ENCODE peak calls at places on chromosomes 2 and 18, in seven cellular contexts. One of them, this sample, is unnamed.

GRCh38 chr2:96534131-96534530 is 2.4 kb upstream of the ARID5A start:
- DNase-seq in lower lobe of right lung: no peak
- DNase-seq in AG09309: no peak
- DNase-seq in endothelial cell: no peak
- DNase-seq in fibroblast of mammary gland: no peak
- DNase-seq in mammary epithelial cell: no peak
- DNase-seq in CD4-positive, alpha-beta T cell: no peak
- DNase-seq in this sample: no peak

GRCh38 chr2:204645018-204645775 is 99.9 kb downstream of the PARD3B start:
- DNase-seq in lower lobe of right lung: no peak
- DNase-seq in AG09309: no peak
- DNase-seq in endothelial cell: no peak
- DNase-seq in fibroblast of mammary gland: peak; percentile 22
- DNase-seq in mammary epithelial cell: peak; percentile 11
- DNase-seq in CD4-positive, alpha-beta T cell: no peak
- DNase-seq in this sample: no peak

GRCh38 chr2:224971214-224971613 is 71.1 kb downstream of the DOCK10 start:
- DNase-seq in lower lobe of right lung: peak; percentile 76
- DNase-seq in AG09309: no peak
- DNase-seq in endothelial cell: no peak
- DNase-seq in fibroblast of mammary gland: no peak
- DNase-seq in mammary epithelial cell: peak; percentile 40
- DNase-seq in CD4-positive, alpha-beta T cell: no peak
- DNase-seq in this sample: no peak

GRCh38 chr2:60710707-60711106 is 45.4 kb upstream of the PAPOLG start:
- DNase-seq in lower lobe of right lung: no peak
- DNase-seq in AG09309: no peak
- DNase-seq in endothelial cell: peak; percentile 6
- DNase-seq in fibroblast of mammary gland: peak; percentile 14
- DNase-seq in mammary epithelial cell: no peak
- DNase-seq in CD4-positive, alpha-beta T cell: no peak
- DNase-seq in this sample: no peak

GRCh38 chr2:109481196-109481555 is 132.6 kb downstream of the SEPTIN10 start:
- DNase-seq in lower lobe of right lung: peak; percentile 56
- DNase-seq in AG09309: no peak
- DNase-seq in endothelial cell: no peak
- DNase-seq in fibroblast of mammary gland: no peak
- DNase-seq in mammary epithelial cell: no peak
- DNase-seq in CD4-positive, alpha-beta T cell: no peak
- DNase-seq in this sample: no peak

GRCh38 chr18:10020176-10020575 is 106.4 kb downstream of the VAPA start:
- DNase-seq in lower lobe of right lung: no peak
- DNase-seq in AG09309: no peak
- DNase-seq in endothelial cell: no peak
- DNase-seq in fibroblast of mammary gland: no peak
- DNase-seq in mammary epithelial cell: no peak
- DNase-seq in CD4-positive, alpha-beta T cell: no peak
- DNase-seq in this sample: no peak

GRCh38 chr2:211103989-211104388 is 547.6 kb downstream of the CPS1 start:
- DNase-seq in lower lobe of right lung: no peak
- DNase-seq in AG09309: no peak
- DNase-seq in endothelial cell: no peak
- DNase-seq in fibroblast of mammary gland: peak; percentile 7
- DNase-seq in mammary epithelial cell: peak; percentile 6
- DNase-seq in CD4-positive, alpha-beta T cell: no peak
- DNase-seq in this sample: no peak

GRCh38 chr2:9837451-9837850 is 5.8 kb upstream of the TAF1B start:
- DNase-seq in lower lobe of right lung: no peak
- DNase-seq in AG09309: no peak
- DNase-seq in endothelial cell: no peak
- DNase-seq in fibroblast of mammary gland: no peak
- DNase-seq in mammary epithelial cell: no peak
- DNase-seq in CD4-positive, alpha-beta T cell: no peak
- DNase-seq in this sample: no peak

GRCh38 chr2:55144922-55145820 is 86.9 kb downstream of the CLHC1 start:
- DNase-seq in lower lobe of right lung: no peak
- DNase-seq in AG09309: no peak
- DNase-seq in endothelial cell: no peak
- DNase-seq in fibroblast of mammary gland: no peak
- DNase-seq in mammary epithelial cell: no peak
- DNase-seq in CD4-positive, alpha-beta T cell: no peak
- DNase-seq in this sample: no peak

GRCh38 chr18:49250819-49251388 is 209.5 kb downstream of the DYM start:
- DNase-seq in lower lobe of right lung: no peak
- DNase-seq in AG09309: no peak
- DNase-seq in endothelial cell: no peak
- DNase-seq in fibroblast of mammary gland: peak; percentile 49
- DNase-seq in mammary epithelial cell: no peak
- DNase-seq in CD4-positive, alpha-beta T cell: no peak
- DNase-seq in this sample: no peak
- TF ChIP-seq CTCF in lower lobe of right lung: peak; percentile 27
- TF ChIP-seq CTCF in AG09309: peak; percentile 64
- TF ChIP-seq CTCF in endothelial cell: no peak
- TF ChIP-seq CTCF in fibroblast of mammary gland: peak; percentile 58
- TF ChIP-seq CTCF in mammary epithelial cell: peak; percentile 37
- TF ChIP-seq CTCF in CD4-positive, alpha-beta T cell: peak; percentile 52
- TF ChIP-seq CTCF in this sample: peak; percentile 58

GRCh38 chr2:122750095-122750494 is 994.6 kb downstream of the TSN start:
- DNase-seq in lower lobe of right lung: no peak
- DNase-seq in AG09309: no peak
- DNase-seq in endothelial cell: no peak
- DNase-seq in fibroblast of mammary gland: no peak
- DNase-seq in mammary epithelial cell: no peak
- DNase-seq in CD4-positive, alpha-beta T cell: no peak
- DNase-seq in this sample: no peak

GRCh38 chr2:122750808-122751207 is 995.4 kb downstream of the TSN start:
- DNase-seq in lower lobe of right lung: no peak
- DNase-seq in AG09309: no peak
- DNase-seq in endothelial cell: no peak
- DNase-seq in fibroblast of mammary gland: no peak
- DNase-seq in mammary epithelial cell: no peak
- DNase-seq in CD4-positive, alpha-beta T cell: no peak
- DNase-seq in this sample: no peak

GRCh38 chr2:122749347-122749850 is 993.9 kb downstream of the TSN start:
- DNase-seq in lower lobe of right lung: no peak
- DNase-seq in AG09309: no peak
- DNase-seq in endothelial cell: no peak
- DNase-seq in fibroblast of mammary gland: no peak
- DNase-seq in mammary epithelial cell: no peak
- DNase-seq in CD4-positive, alpha-beta T cell: no peak
- DNase-seq in this sample: no peak

GRCh38 chr2:122753341-122753740 is 997.9 kb downstream of the TSN start:
- DNase-seq in lower lobe of right lung: no peak
- DNase-seq in AG09309: no peak
- DNase-seq in endothelial cell: no peak
- DNase-seq in fibroblast of mammary gland: no peak
- DNase-seq in mammary epithelial cell: no peak
- DNase-seq in CD4-positive, alpha-beta T cell: no peak
- DNase-seq in this sample: no peak

GRCh38 chr2:122748552-122749011 is 993.1 kb downstream of the TSN start:
- DNase-seq in lower lobe of right lung: no peak
- DNase-seq in AG09309: no peak
- DNase-seq in endothelial cell: no peak
- DNase-seq in fibroblast of mammary gland: peak; percentile 23
- DNase-seq in mammary epithelial cell: peak; percentile 92
- DNase-seq in CD4-positive, alpha-beta T cell: no peak
- DNase-seq in this sample: no peak
- TF ChIP-seq CTCF in lower lobe of right lung: no peak
- TF ChIP-seq CTCF in AG09309: no peak
- TF ChIP-seq CTCF in endothelial cell: no peak
- TF ChIP-seq CTCF in fibroblast of mammary gland: no peak
- TF ChIP-seq CTCF in mammary epithelial cell: no peak
- TF ChIP-seq CTCF in CD4-positive, alpha-beta T cell: no peak
- TF ChIP-seq CTCF in this sample: no peak

DNA sequence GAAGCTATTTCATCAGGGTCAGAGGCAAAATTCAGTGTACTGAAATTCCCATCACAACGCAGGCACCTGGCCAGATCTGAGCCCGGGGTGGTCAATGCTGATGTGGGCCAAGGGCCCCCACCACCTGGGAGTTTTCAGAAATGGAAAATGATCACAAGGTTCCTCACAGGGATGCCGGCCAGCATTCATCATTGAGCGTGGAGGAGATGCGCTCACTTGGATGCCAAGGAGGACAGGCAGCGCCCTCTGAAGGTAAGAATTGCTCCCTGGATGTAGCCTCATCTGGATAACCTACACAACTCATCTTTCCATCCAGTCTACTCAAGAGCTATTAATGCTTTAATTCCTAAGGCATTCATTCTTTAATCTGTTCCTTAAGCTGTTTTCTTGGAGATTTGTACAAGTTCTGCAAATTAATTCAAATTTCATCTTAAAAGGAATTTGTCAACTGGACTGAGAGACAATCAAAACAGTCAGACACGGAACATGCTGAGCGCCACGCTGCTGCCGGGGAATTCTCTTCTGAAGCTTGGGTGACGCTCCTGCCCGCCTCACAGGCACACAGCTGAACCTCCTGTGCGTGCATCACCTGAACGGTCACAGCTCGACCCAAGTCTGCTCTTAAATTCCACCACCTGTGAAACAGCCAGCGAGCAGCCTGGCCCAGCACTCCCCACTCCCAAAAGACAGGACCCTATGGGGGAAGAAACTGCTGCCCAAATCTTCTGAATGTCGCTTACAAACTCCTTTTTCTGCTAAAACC is 206.7 kb downstream of the HDAC4 start:
- DNase-seq in lower lobe of right lung: no peak
- DNase-seq in AG09309: no peak
- DNase-seq in endothelial cell: no peak
- DNase-seq in fibroblast of mammary gland: peak; percentile 23
- DNase-seq in mammary epithelial cell: no peak
- DNase-seq in CD4-positive, alpha-beta T cell: no peak
- DNase-seq in this sample: no peak
- TF ChIP-seq CTCF in lower lobe of right lung: no peak
- TF ChIP-seq CTCF in AG09309: no peak
- TF ChIP-seq CTCF in endothelial cell: no peak
- TF ChIP-seq CTCF in fibroblast of mammary gland: peak; percentile 41
- TF ChIP-seq CTCF in mammary epithelial cell: peak; percentile 20
- TF ChIP-seq CTCF in CD4-positive, alpha-beta T cell: no peak
- TF ChIP-seq CTCF in this sample: peak; percentile 5

DNA sequence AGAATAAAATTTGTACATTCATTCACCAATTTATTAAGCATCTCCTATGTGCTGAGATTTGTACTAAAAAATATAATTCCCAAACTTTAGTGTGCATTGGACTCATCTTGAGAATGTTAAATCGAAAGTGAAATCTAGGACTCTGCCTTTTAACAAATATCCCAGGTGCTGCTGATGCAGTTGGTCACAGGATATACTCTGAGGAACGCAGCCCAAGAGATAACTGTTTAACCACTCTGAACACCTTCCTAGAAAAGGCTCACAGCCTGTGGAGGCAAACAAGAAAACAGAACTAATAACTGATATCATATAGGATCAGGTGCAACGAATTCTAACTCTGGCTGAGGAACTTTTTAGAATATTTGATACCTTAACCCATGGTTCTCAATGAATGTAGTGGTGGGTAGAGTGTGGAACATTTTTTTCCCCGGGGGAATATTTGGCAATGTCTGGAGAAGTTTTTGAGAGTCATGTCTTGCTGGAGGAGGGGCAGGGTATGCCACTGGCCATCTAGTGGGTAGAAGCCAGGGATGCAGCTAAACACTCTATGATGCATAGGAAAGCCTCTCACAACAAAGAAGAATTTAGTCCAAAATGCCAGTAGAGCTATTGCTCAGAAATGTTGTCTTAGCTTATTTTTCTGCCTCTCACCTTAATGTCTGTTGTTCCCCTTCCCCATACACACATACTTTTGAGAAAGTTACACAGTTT is 96.5 kb downstream of the EHBP1 start:
- DNase-seq in lower lobe of right lung: no peak
- DNase-seq in AG09309: no peak
- DNase-seq in endothelial cell: no peak
- DNase-seq in fibroblast of mammary gland: no peak
- DNase-seq in mammary epithelial cell: no peak
- DNase-seq in CD4-positive, alpha-beta T cell: no peak
- DNase-seq in this sample: no peak
- TF ChIP-seq CTCF in lower lobe of right lung: no peak
- TF ChIP-seq CTCF in AG09309: no peak
- TF ChIP-seq CTCF in endothelial cell: no peak
- TF ChIP-seq CTCF in fibroblast of mammary gland: peak; percentile 29
- TF ChIP-seq CTCF in mammary epithelial cell: peak; percentile 49
- TF ChIP-seq CTCF in CD4-positive, alpha-beta T cell: no peak
- TF ChIP-seq CTCF in this sample: no peak

GRCh38 chr2:120934891-120935338 is 199.2 kb downstream of the GLI2 start:
- DNase-seq in lower lobe of right lung: no peak
- DNase-seq in AG09309: peak; percentile 74
- DNase-seq in endothelial cell: no peak
- DNase-seq in fibroblast of mammary gland: peak; percentile 93
- DNase-seq in mammary epithelial cell: peak; percentile 82
- DNase-seq in CD4-positive, alpha-beta T cell: no peak
- DNase-seq in this sample: no peak

GRCh38 chr2:120932881-120933280 is 197.2 kb downstream of the GLI2 start:
- DNase-seq in lower lobe of right lung: no peak
- DNase-seq in AG09309: no peak
- DNase-seq in endothelial cell: no peak
- DNase-seq in fibroblast of mammary gland: no peak
- DNase-seq in mammary epithelial cell: no peak
- DNase-seq in CD4-positive, alpha-beta T cell: no peak
- DNase-seq in this sample: no peak

GRCh38 chr2:120935339-120936313 is 200.0 kb downstream of the GLI2 start:
- DNase-seq in lower lobe of right lung: no peak
- DNase-seq in AG09309: peak; percentile 87
- DNase-seq in endothelial cell: no peak
- DNase-seq in fibroblast of mammary gland: peak; percentile 40
- DNase-seq in mammary epithelial cell: no peak
- DNase-seq in CD4-positive, alpha-beta T cell: no peak
- DNase-seq in this sample: no peak

GRCh38 chr2:120933693-120934092 is 198.0 kb downstream of the GLI2 start:
- DNase-seq in lower lobe of right lung: no peak
- DNase-seq in AG09309: no peak
- DNase-seq in endothelial cell: no peak
- DNase-seq in fibroblast of mammary gland: no peak
- DNase-seq in mammary epithelial cell: no peak
- DNase-seq in CD4-positive, alpha-beta T cell: no peak
- DNase-seq in this sample: no peak

DNA sequence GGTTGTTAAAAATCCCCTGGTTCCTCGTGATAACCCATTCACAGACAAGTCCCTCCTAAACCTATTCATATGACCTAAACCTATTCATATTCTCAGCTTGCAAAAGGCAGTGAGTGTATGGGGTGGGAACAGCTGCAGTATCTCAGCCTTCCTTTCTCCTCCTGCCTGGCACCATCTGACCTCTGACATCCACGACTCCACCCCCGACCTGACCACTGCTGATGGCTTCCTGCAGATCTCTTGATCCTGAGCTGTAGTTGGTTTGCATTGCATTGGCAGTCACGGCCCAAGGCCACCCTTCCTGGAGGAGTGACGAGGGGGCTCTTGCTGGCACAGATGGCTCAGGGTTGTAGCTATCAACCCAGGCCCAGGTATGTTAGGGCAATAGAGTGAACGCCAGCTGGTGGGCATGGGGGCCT is 198.6 kb downstream of the GLI2 start:
- DNase-seq in lower lobe of right lung: no peak
- DNase-seq in AG09309: no peak
- DNase-seq in endothelial cell: no peak
- DNase-seq in fibroblast of mammary gland: no peak
- DNase-seq in mammary epithelial cell: no peak
- DNase-seq in CD4-positive, alpha-beta T cell: no peak
- DNase-seq in this sample: no peak
- TF ChIP-seq CTCF in lower lobe of right lung: no peak
- TF ChIP-seq CTCF in AG09309: no peak
- TF ChIP-seq CTCF in endothelial cell: no peak
- TF ChIP-seq CTCF in fibroblast of mammary gland: no peak
- TF ChIP-seq CTCF in mammary epithelial cell: no peak
- TF ChIP-seq CTCF in CD4-positive, alpha-beta T cell: no peak
- TF ChIP-seq CTCF in this sample: no peak

This sample was measured in AG09319.